ENCODE peak calls at places on chromosome 9, in eight cellular contexts. One of them, this sample, is unnamed.

GRCh38 chr9:95070549-95071021 is 246.9 kb downstream of the FANCC start:
- DNase-seq in breast epithelium: no peak
- DNase-seq in heart left ventricle: no peak
- DNase-seq in spleen: no peak
- DNase-seq in lower lobe of right lung: no peak
- DNase-seq in bronchial epithelial cell: no peak
- DNase-seq in naive thymus-derived CD4-positive, alpha-beta T cell: no peak
- DNase-seq in A549: no peak
- DNase-seq in this sample: no peak

GRCh38 chr9:131449276-131449675 is 53.4 kb upstream of the POMT1 start:
- DNase-seq in naive thymus-derived CD4-positive, alpha-beta T cell: no peak
- DNase-seq in heart left ventricle: no peak
- DNase-seq in spleen: no peak
- DNase-seq in lower lobe of right lung: no peak
- DNase-seq in breast epithelium: no peak
- DNase-seq in bronchial epithelial cell: peak
- DNase-seq in A549: no peak
- DNase-seq in this sample: no peak

GRCh38 chr9:126664893-126665695 is 51.4 kb downstream of the LMX1B start:
- DNase-seq in breast epithelium: peak
- DNase-seq in bronchial epithelial cell: no peak
- DNase-seq in spleen: no peak
- DNase-seq in heart left ventricle: no peak
- DNase-seq in naive thymus-derived CD4-positive, alpha-beta T cell: no peak
- DNase-seq in lower lobe of right lung: no peak
- DNase-seq in A549: no peak
- DNase-seq in this sample: no peak

GRCh38 chr9:75027187-75028107 is 646 bp downstream of the CARNMT1 start:
- DNase-seq in bronchial epithelial cell: peak
- DNase-seq in spleen: peak
- DNase-seq in A549: peak
- DNase-seq in breast epithelium: peak
- DNase-seq in lower lobe of right lung: peak
- DNase-seq in naive thymus-derived CD4-positive, alpha-beta T cell: peak
- DNase-seq in heart left ventricle: peak
- DNase-seq in this sample: peak

GRCh38 chr9:86766912-86767311 is 180.4 kb downstream of the GAS1 start:
- DNase-seq in bronchial epithelial cell: peak
- DNase-seq in breast epithelium: no peak
- DNase-seq in A549: no peak
- DNase-seq in lower lobe of right lung: peak
- DNase-seq in spleen: no peak
- DNase-seq in naive thymus-derived CD4-positive, alpha-beta T cell: no peak
- DNase-seq in heart left ventricle: no peak
- DNase-seq in this sample: peak

GRCh38 chr9:76020654-76021053 is 130.2 kb downstream of the PCSK5 start:
- DNase-seq in heart left ventricle: no peak
- DNase-seq in bronchial epithelial cell: no peak
- DNase-seq in A549: no peak
- DNase-seq in spleen: no peak
- DNase-seq in naive thymus-derived CD4-positive, alpha-beta T cell: no peak
- DNase-seq in breast epithelium: no peak
- DNase-seq in lower lobe of right lung: no peak
- DNase-seq in this sample: no peak

GRCh38 chr9:2230362-2230761 is 215.2 kb downstream of the SMARCA2 start:
- DNase-seq in breast epithelium: no peak
- DNase-seq in heart left ventricle: no peak
- DNase-seq in spleen: no peak
- DNase-seq in bronchial epithelial cell: peak
- DNase-seq in lower lobe of right lung: no peak
- DNase-seq in naive thymus-derived CD4-positive, alpha-beta T cell: no peak
- DNase-seq in A549: no peak
- DNase-seq in this sample: no peak

GRCh38 chr9:20940447-20941176 is 90.8 kb downstream of the HACD4 start:
- DNase-seq in lower lobe of right lung: no peak
- DNase-seq in A549: no peak
- DNase-seq in breast epithelium: no peak
- DNase-seq in heart left ventricle: no peak
- DNase-seq in spleen: no peak
- DNase-seq in naive thymus-derived CD4-positive, alpha-beta T cell: no peak
- DNase-seq in bronchial epithelial cell: peak
- DNase-seq in this sample: peak

GRCh38 chr9:4301971-4302427 is 2.1 kb upstream of the GLIS3 start:
- DNase-seq in spleen: no peak
- DNase-seq in breast epithelium: no peak
- DNase-seq in lower lobe of right lung: no peak
- DNase-seq in heart left ventricle: peak
- DNase-seq in bronchial epithelial cell: peak
- DNase-seq in naive thymus-derived CD4-positive, alpha-beta T cell: no peak
- DNase-seq in A549: peak
- DNase-seq in this sample: peak

GRCh38 chr9:108296056-108296455 is 559.7 kb downstream of the ACTL7B start:
- DNase-seq in breast epithelium: no peak
- DNase-seq in A549: no peak
- DNase-seq in heart left ventricle: no peak
- DNase-seq in lower lobe of right lung: no peak
- DNase-seq in bronchial epithelial cell: peak
- DNase-seq in spleen: no peak
- DNase-seq in naive thymus-derived CD4-positive, alpha-beta T cell: no peak
- DNase-seq in this sample: peak

GRCh38 chr9:128027705-128028104 is 39.4 kb downstream of the NAIF1 start:
- DNase-seq in lower lobe of right lung: no peak
- DNase-seq in heart left ventricle: no peak
- DNase-seq in spleen: no peak
- DNase-seq in naive thymus-derived CD4-positive, alpha-beta T cell: no peak
- DNase-seq in bronchial epithelial cell: no peak
- DNase-seq in A549: no peak
- DNase-seq in breast epithelium: no peak
- DNase-seq in this sample: no peak

GRCh38 chr9:81627481-81627880 is 61.9 kb downstream of the TLE1 start:
- DNase-seq in A549: no peak
- DNase-seq in breast epithelium: no peak
- DNase-seq in lower lobe of right lung: no peak
- DNase-seq in bronchial epithelial cell: peak
- DNase-seq in spleen: no peak
- DNase-seq in naive thymus-derived CD4-positive, alpha-beta T cell: no peak
- DNase-seq in heart left ventricle: no peak
- DNase-seq in this sample: peak

GRCh38 chr9:127968046-127968445 is 12.7 kb downstream of the EEIG1 start:
- DNase-seq in A549: peak
- DNase-seq in lower lobe of right lung: no peak
- DNase-seq in spleen: peak
- DNase-seq in breast epithelium: no peak
- DNase-seq in naive thymus-derived CD4-positive, alpha-beta T cell: no peak
- DNase-seq in bronchial epithelial cell: peak
- DNase-seq in heart left ventricle: no peak
- DNase-seq in this sample: peak

GRCh38 chr9:71690058-71690691 is 78.1 kb downstream of the CEMIP2 start:
- DNase-seq in spleen: no peak
- DNase-seq in naive thymus-derived CD4-positive, alpha-beta T cell: no peak
- DNase-seq in A549: no peak
- DNase-seq in heart left ventricle: no peak
- DNase-seq in breast epithelium: no peak
- DNase-seq in bronchial epithelial cell: peak
- DNase-seq in lower lobe of right lung: no peak
- DNase-seq in this sample: no peak

GRCh38 chr9:123925820-123926219 is 4.1 kb downstream of the DENND1A start:
- DNase-seq in naive thymus-derived CD4-positive, alpha-beta T cell: no peak
- DNase-seq in spleen: no peak
- DNase-seq in A549: no peak
- DNase-seq in heart left ventricle: no peak
- DNase-seq in bronchial epithelial cell: peak
- DNase-seq in lower lobe of right lung: no peak
- DNase-seq in breast epithelium: no peak
- DNase-seq in this sample: no peak

GRCh38 chr9:126504086-126504976 is 109.4 kb upstream of the LMX1B start:
- DNase-seq in lower lobe of right lung: peak
- DNase-seq in heart left ventricle: no peak
- DNase-seq in spleen: peak
- DNase-seq in naive thymus-derived CD4-positive, alpha-beta T cell: no peak
- DNase-seq in A549: no peak
- DNase-seq in breast epithelium: no peak
- DNase-seq in bronchial epithelial cell: no peak
- DNase-seq in this sample: no peak

GRCh38 chr9:104906441-104907277 is 21.3 kb downstream of the ABCA1 start:
- DNase-seq in breast epithelium: no peak
- DNase-seq in naive thymus-derived CD4-positive, alpha-beta T cell: no peak
- DNase-seq in spleen: no peak
- DNase-seq in A549: no peak
- DNase-seq in heart left ventricle: peak
- DNase-seq in lower lobe of right lung: no peak
- DNase-seq in bronchial epithelial cell: peak
- DNase-seq in this sample: peak

GRCh38 chr9:116154976-116155699 is 1.5 kb downstream of the PAPPA start:
- DNase-seq in bronchial epithelial cell: no peak
- DNase-seq in heart left ventricle: no peak
- DNase-seq in naive thymus-derived CD4-positive, alpha-beta T cell: no peak
- DNase-seq in A549: no peak
- DNase-seq in breast epithelium: no peak
- DNase-seq in lower lobe of right lung: no peak
- DNase-seq in spleen: no peak
- DNase-seq in this sample: peak

GRCh38 chr9:83119873-83120272 is 56.9 kb upstream of the RASEF start:
- DNase-seq in breast epithelium: no peak
- DNase-seq in heart left ventricle: no peak
- DNase-seq in bronchial epithelial cell: peak
- DNase-seq in lower lobe of right lung: no peak
- DNase-seq in spleen: no peak
- DNase-seq in A549: no peak
- DNase-seq in naive thymus-derived CD4-positive, alpha-beta T cell: no peak
- DNase-seq in this sample: no peak

GRCh38 chr9:88322906-88323566 is 65.2 kb upstream of the SPIN1 start:
- DNase-seq in spleen: no peak
- DNase-seq in naive thymus-derived CD4-positive, alpha-beta T cell: peak
- DNase-seq in heart left ventricle: no peak
- DNase-seq in breast epithelium: no peak
- DNase-seq in lower lobe of right lung: no peak
- DNase-seq in bronchial epithelial cell: no peak
- DNase-seq in A549: no peak
- DNase-seq in this sample: no peak

GRCh38 chr9:72315089-72315509 is 49.9 kb downstream of the ZFAND5 start:
- DNase-seq in heart left ventricle: peak
- DNase-seq in bronchial epithelial cell: no peak
- DNase-seq in breast epithelium: peak
- DNase-seq in lower lobe of right lung: peak
- DNase-seq in naive thymus-derived CD4-positive, alpha-beta T cell: no peak
- DNase-seq in A549: peak
- DNase-seq in spleen: no peak
- DNase-seq in this sample: peak

GRCh38 chr9:99059074-99059894 is 45.6 kb upstream of the TGFBR1 start:
- DNase-seq in heart left ventricle: peak
- DNase-seq in spleen: peak
- DNase-seq in bronchial epithelial cell: no peak
- DNase-seq in naive thymus-derived CD4-positive, alpha-beta T cell: peak
- DNase-seq in A549: no peak
- DNase-seq in breast epithelium: no peak
- DNase-seq in lower lobe of right lung: peak
- DNase-seq in this sample: no peak
- H3K4me3 ChIP-seq in heart left ventricle: no peak
- H3K4me3 ChIP-seq in spleen: no peak
- H3K4me3 ChIP-seq in bronchial epithelial cell: no peak
- H3K4me3 ChIP-seq in naive thymus-derived CD4-positive, alpha-beta T cell: peak
- H3K4me3 ChIP-seq in A549: no peak
- H3K4me3 ChIP-seq in breast epithelium: no peak
- H3K4me3 ChIP-seq in lower lobe of right lung: no peak
- H3K4me3 ChIP-seq in this sample: no peak

GRCh38 chr9:129351058-129351641 is 173.1 kb upstream of the IER5L start:
- DNase-seq in naive thymus-derived CD4-positive, alpha-beta T cell: no peak
- DNase-seq in bronchial epithelial cell: no peak
- DNase-seq in lower lobe of right lung: no peak
- DNase-seq in spleen: no peak
- DNase-seq in A549: no peak
- DNase-seq in heart left ventricle: no peak
- DNase-seq in breast epithelium: no peak
- DNase-seq in this sample: no peak
- H3K4me3 ChIP-seq in naive thymus-derived CD4-positive, alpha-beta T cell: no peak
- H3K4me3 ChIP-seq in bronchial epithelial cell: no peak
- H3K4me3 ChIP-seq in lower lobe of right lung: no peak
- H3K4me3 ChIP-seq in spleen: no peak
- H3K4me3 ChIP-seq in A549: no peak
- H3K4me3 ChIP-seq in heart left ventricle: no peak
- H3K4me3 ChIP-seq in breast epithelium: peak
- H3K4me3 ChIP-seq in this sample: no peak

DNA sequence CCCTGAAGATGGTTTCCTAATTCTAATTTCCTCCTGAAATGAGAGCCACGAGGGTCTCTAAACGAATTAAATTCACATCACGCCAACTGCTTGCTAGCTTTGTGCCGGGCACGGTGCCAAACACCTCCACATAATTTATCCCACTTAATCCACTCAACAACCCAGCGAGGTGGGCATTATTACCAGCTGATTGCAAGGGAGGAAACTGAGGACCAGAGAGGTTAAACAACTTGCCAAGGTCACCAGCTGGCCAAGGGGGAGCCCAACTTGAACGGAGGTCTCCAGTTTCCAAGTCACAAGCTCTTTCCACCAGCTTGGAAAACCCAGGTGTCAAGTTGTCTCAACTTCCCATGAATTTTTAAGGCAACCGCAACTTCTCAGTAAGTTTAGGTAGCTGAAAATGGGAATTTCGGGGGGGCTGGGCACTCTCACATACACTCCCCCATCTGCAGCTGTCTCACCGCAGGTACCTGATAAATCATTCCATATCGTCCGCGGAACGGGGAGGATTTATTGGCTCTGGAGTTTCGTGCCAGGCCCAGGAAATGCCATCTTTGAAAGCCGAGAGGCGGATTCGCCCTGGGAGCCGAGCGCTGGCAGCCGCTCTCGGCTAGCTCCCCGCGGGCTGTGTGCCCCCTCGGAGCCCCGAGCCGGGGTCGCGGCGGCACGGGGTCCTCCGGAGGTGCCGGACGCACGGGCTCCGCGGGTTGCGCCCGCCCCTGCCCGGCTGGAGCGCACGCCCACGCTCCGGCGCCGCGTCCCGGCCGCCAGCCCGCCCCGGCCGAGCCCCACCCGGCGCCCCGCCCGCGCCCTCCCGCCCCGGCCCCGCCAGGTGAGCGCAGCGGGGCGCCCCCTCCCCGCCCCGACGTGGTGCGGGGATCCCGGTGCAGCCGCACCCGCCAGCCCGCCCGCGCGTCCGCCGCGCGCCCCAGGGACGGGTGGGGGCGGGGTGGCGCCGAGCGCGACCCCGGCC is 628 bp downstream of the PTPN3 start:
- DNase-seq in bronchial epithelial cell: peak
- DNase-seq in breast epithelium: no peak
- DNase-seq in naive thymus-derived CD4-positive, alpha-beta T cell: no peak
- DNase-seq in spleen: no peak
- DNase-seq in lower lobe of right lung: no peak
- DNase-seq in A549: peak
- DNase-seq in heart left ventricle: no peak
- DNase-seq in this sample: no peak
- H3K4me3 ChIP-seq in bronchial epithelial cell: peak
- H3K4me3 ChIP-seq in breast epithelium: peak
- H3K4me3 ChIP-seq in naive thymus-derived CD4-positive, alpha-beta T cell: no peak
- H3K4me3 ChIP-seq in spleen: peak
- H3K4me3 ChIP-seq in lower lobe of right lung: peak
- H3K4me3 ChIP-seq in A549: peak
- H3K4me3 ChIP-seq in heart left ventricle: peak
- H3K4me3 ChIP-seq in this sample: peak

GRCh38 chr9:93187047-93187446 is 3.1 kb downstream of the WNK2 start:
- DNase-seq in naive thymus-derived CD4-positive, alpha-beta T cell: no peak
- DNase-seq in spleen: no peak
- DNase-seq in lower lobe of right lung: no peak
- DNase-seq in breast epithelium: no peak
- DNase-seq in heart left ventricle: peak
- DNase-seq in A549: no peak
- DNase-seq in bronchial epithelial cell: no peak
- DNase-seq in this sample: no peak
- H3K4me3 ChIP-seq in naive thymus-derived CD4-positive, alpha-beta T cell: no peak
- H3K4me3 ChIP-seq in spleen: no peak
- H3K4me3 ChIP-seq in lower lobe of right lung: no peak
- H3K4me3 ChIP-seq in breast epithelium: no peak
- H3K4me3 ChIP-seq in heart left ventricle: peak
- H3K4me3 ChIP-seq in A549: no peak
- H3K4me3 ChIP-seq in bronchial epithelial cell: no peak
- H3K4me3 ChIP-seq in this sample: no peak

This sample was measured in fibroblast of the aortic adventitia.